ENCODE peak calls at places on chromosome 21, in five cellular contexts. I is heart right ventricle; D is small intestine; X is CD4-positive, CD25-positive, alpha-beta regulatory T cell; V is A673. E is an unnamed sample.
A peak's percentile ranks its signal among the peaks of the same experiment; 100 is the strongest.

GRCh38 chr21:29271927-29272333 is 26.8 kb upstream of the BACH1 start:
- DNase-seq in D (no peak), I (no peak), V (no peak), X (no peak), E (no peak)

GRCh38 chr21:34593954-34594531 is 20.9 kb downstream of the RCAN1 start:
- DNase-seq in D (no peak), X (no peak), I (no peak), V (no peak), E (no peak)

GRCh38 chr21:15775981-15776380 is 46.2 kb downstream of the USP25 start:
- DNase-seq in I (no peak), V (no peak), D (peak; percentile 26), X (no peak), E (no peak)

GRCh38 chr21:29104239-29104708 is 26.2 kb upstream of the MAP3K7CL start:
- DNase-seq in V (no peak), D (no peak), I (no peak), X (no peak), E (no peak)

GRCh38 chr21:38439336-38439900 is 58.9 kb downstream of the ERG start:
- DNase-seq in I (no peak), D (no peak), X (no peak), V (no peak), E (no peak)

GRCh38 chr21:30268608-30269197 is 14.0 kb downstream of the KRTAP24-1 start:
- DNase-seq in V (peak; percentile 59), D (no peak), I (no peak), X (peak; percentile 11), E (no peak)

GRCh38 chr21:44868707-44869106 is 4.8 kb downstream of the PTTG1IP start:
- DNase-seq in X (no peak), I (no peak), D (no peak), V (no peak), E (no peak)

GRCh38 chr21:34897828-34898227 is 151.3 kb downstream of the RUNX1 start:
- DNase-seq in X (no peak), I (no peak), D (no peak), V (no peak), E (no peak)

GRCh38 chr21:25512095-25513086 is 94.9 kb downstream of the MRPL39 start:
- DNase-seq in I (no peak), V (no peak), X (no peak), D (no peak), E (peak; percentile 44)

GRCh38 chr21:44930543-44930981 is 9.3 kb upstream of the SLX9 start:
- DNase-seq in V (peak; percentile 87), D (no peak), X (peak; percentile 82), I (no peak), E (peak; percentile 39)

GRCh38 chr21:35652872-35653271 is 407.5 kb downstream of the SETD4 start:
- DNase-seq in I (no peak), D (no peak), V (no peak), X (no peak), E (no peak)

GRCh38 chr21:34599534-34600101 is 15.3 kb downstream of the RCAN1 start:
- DNase-seq in V (no peak), X (no peak), I (no peak), D (peak; percentile 81), E (no peak)

GRCh38 chr21:43190544-43191340 is 21.9 kb downstream of the CRYAA start:
- DNase-seq in I (no peak), V (no peak), X (no peak), D (no peak), E (peak; percentile 33)

GRCh38 chr21:44894687-44895302 is 21.3 kb upstream of the PTTG1IP start:
- DNase-seq in I (no peak), X (no peak), V (no peak), D (no peak), E (no peak)

GRCh38 chr21:16264314-16264713 is 534.5 kb downstream of the USP25 start:
- DNase-seq in V (no peak), X (no peak), I (no peak), D (no peak), E (no peak)

GRCh38 chr21:36747815-36748381 is 49.0 kb downstream of the SIM2 start:
- DNase-seq in X (peak; percentile 23), I (peak; percentile 38), D (peak; percentile 25), V (peak; percentile 54), E (no peak)

GRCh38 chr21:36753556-36753955 is 54.6 kb downstream of the SIM2 start:
- DNase-seq in V (no peak), I (no peak), X (no peak), D (no peak), E (no peak)

GRCh38 chr21:36749935-36750578 is 51.1 kb downstream of the SIM2 start:
- DNase-seq in X (no peak), I (peak; percentile 18), D (no peak), V (peak; percentile 46), E (peak; percentile 14)

GRCh38 chr21:36751383-36751782 is 52.5 kb downstream of the SIM2 start:
- DNase-seq in D (no peak), I (no peak), V (no peak), X (no peak), E (no peak)

GRCh38 chr21:36750579-36750959 is 51.7 kb downstream of the SIM2 start:
- DNase-seq in X (no peak), V (no peak), I (no peak), D (no peak), E (no peak)
- H3K4me1 ChIP-seq in X (peaks cover 9% of the 10 kb centered on the region), V (peaks cover 40% of the 10 kb centered on the region), I (peaks cover 7% of the 10 kb centered on the region), D (peaks cover 2% of the 10 kb centered on the region), E (peaks cover 4% of the 10 kb centered on the region)

DNA sequence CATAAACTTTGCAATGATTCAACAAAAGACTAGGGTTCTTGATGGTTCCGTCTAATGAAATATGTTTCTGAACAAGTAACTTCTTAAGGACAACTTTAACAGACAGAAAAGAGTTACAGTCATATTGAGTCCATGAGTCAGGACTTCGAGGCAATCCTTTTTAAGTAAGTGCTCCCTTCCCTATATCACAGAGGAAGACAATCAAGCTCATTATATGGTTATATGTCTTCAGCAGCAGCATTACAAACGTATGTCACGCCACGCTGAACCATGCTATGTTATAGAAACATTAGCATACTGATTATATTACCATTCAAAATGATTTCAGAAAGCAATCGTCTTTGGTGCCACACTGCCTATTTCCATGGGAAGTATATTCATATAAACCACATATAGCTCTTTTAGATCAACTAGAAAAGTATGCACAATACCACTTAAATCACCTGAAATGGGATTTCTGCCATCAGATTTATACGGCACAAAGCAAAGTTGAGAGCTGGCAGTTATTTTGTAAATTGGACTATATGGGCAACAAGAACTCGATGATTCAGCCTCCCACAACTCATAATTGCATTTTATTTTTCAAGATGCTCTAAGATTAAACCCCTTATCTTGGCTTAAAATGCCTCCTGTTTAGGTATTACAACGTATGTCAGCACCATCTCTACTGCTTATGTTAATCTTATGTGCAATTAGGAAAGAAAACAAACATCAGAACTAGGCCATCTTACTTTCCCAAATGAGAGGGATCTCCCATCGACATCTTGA is 111.3 kb upstream of the SAMSN1 start:
- DNase-seq in X (no peak), I (no peak), V (no peak), D (no peak), E (no peak)
- H3K4me1 ChIP-seq in X (no peaks in the 10 kb centered on the region), I (no peaks in the 10 kb centered on the region), V (no peaks in the 10 kb centered on the region), D (no peaks in the 10 kb centered on the region), E (no peaks in the 10 kb centered on the region)

GRCh38 chr21:17440955-17441354 is 71.9 kb upstream of the CXADR start:
- DNase-seq in D (no peak), I (no peak), X (no peak), V (no peak), E (no peak)
- H3K4me1 ChIP-seq in D (no peaks in the 10 kb centered on the region), I (no peaks in the 10 kb centered on the region), X (no peaks in the 10 kb centered on the region), V (no peaks in the 10 kb centered on the region), E (peaks cover 11% of the 10 kb centered on the region)

DNA sequence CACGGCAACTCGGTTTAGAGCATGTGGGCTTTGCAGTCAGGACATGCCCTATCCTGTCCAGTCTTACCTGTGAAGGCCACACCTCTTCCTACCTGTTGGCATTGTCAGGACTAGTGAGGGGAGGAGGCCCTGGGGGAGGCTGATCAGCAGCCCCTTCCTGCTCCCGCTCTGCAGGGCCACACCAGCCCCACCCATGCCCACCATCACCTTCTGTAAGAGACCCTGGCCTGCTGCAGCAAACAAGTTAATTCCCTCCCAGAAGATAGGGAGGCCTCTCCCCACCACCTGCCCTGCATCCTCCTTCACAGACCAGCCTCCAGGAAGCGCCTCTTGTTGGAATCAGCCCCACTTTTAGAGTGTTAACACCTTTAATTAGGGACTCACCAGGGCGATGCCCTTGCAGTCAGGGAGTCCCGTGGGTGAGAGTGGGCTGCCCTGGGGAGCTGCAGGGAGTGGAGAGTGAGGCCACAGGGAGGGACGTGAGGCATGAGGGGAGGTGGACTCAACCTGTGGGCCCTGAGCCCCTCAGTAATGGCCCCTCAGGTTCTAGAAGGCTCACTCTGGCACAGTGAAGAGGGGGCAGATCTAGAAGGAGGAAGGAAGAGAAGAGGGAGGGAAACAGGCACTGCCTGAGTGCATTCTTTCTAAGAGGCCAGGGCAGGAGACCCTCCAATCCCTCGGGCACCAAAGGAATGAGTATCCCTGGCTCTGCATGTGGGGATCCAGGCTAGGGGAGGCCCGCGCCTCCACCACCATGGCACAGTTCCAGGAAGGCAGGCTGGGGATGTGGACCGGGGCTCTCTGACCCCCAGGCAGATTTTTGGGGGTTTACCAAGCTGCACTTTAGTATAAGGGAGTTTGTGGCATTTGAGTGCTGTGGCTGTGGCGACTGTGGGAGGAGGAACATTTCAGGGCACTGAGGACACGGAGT is 8.2 kb downstream of the UMODL1 start:
- DNase-seq in V (no peak), X (no peak), I (no peak), D (no peak), E (no peak)
- H3K4me1 ChIP-seq in V (peaks cover 6% of the 10 kb centered on the region), X (no peaks in the 10 kb centered on the region), I (no peaks in the 10 kb centered on the region), D (no peaks in the 10 kb centered on the region), E (no peaks in the 10 kb centered on the region)

DNA sequence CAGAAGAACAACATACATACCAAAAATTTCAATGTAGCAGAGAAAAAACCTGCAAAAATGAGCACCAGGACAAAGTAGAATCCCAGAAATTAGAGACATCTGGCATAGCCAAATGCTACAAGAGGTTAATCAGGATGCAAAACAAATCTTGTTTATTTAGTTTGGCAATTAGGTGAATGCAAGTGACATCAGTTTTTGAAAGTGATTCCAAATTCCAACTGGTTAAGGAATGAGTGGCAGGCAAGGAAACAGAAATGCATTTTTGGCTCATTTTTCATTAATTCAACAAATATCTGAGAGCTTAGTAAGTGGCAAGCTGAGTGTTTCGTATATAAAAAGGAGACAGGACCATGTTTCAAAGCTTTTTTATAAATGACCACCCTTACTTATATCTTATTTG is 21.3 kb downstream of the SCAF4 start:
- DNase-seq in I (no peak), X (no peak), V (no peak), D (no peak), E (no peak)
- H3K4me1 ChIP-seq in I (peaks cover 42% of the 10 kb centered on the region), X (peaks cover 41% of the 10 kb centered on the region), V (peaks cover 28% of the 10 kb centered on the region), D (peaks cover 4% of the 10 kb centered on the region), E (peaks cover 4% of the 10 kb centered on the region)